ENCODE peak calls at places on chromosomes 12 and 14, in four cellular contexts. F is effector memory CD4-positive, alpha-beta T cell; T is NCI-H524; X is activated T-helper 1 cell treated with anti-CD3 and anti-CD28 coated beads, Interleukin-2, amount 50 U/mL, for 16 hours. P is an unnamed sample.

GRCh38 chr12:107564946-107565345 is 120.7 kb upstream of the PWP1 start:
- DNase-seq in F (no peak), T (no peak), X (no peak), P (no peak)

GRCh38 chr12:75599061-75599460 is 87.7 kb upstream of the KRR1 start:
- DNase-seq in F (no peak), T (peak; percentile 32), X (no peak), P (no peak)

GRCh38 chr12:41521872-41522379 is 333.8 kb downstream of the PDZRN4 start:
- DNase-seq in F (no peak), T (peak; percentile 54), X (no peak), P (no peak)

GRCh38 chr12:89461649-89462612 is 62.7 kb downstream of the GALNT4 start:
- DNase-seq in F (no peak), T (no peak), X (no peak), P (no peak)

GRCh38 chr14:28746247-28746646 is 20.3 kb upstream of the FOXG1 start:
- DNase-seq in F (no peak), T (no peak), X (no peak), P (no peak)

GRCh38 chr12:4221157-4221556 is 52.4 kb upstream of the CCND2 start:
- DNase-seq in F (no peak), T (no peak), X (no peak), P (no peak)

GRCh38 chr12:79413796-79414195 is 277.0 kb downstream of the PAWR start:
- DNase-seq in F (no peak), T (no peak), X (no peak), P (no peak)

GRCh38 chr12:118536306-118536900 is 160.0 kb downstream of the SUDS3 start:
- DNase-seq in F (no peak), T (no peak), X (no peak), P (no peak)

GRCh38 chr14:104512771-104513640 is 66.6 kb upstream of the C14orf180 start:
- DNase-seq in F (no peak), T (no peak), X (no peak), P (no peak)

GRCh38 chr12:89947437-89948265 is 239.0 kb upstream of the ATP2B1 start:
- DNase-seq in F (no peak), T (no peak), X (no peak), P (no peak)

GRCh38 chr14:95903616-95904107 is 27.0 kb downstream of the TUNAR start:
- DNase-seq in F (no peak), T (peak; percentile 21), X (no peak), P (no peak)

GRCh38 chr12:53053223-53054111 is 3.6 kb downstream of the TNS2 start:
- DNase-seq in F (peak; percentile 42), T (no peak), X (peak; percentile 29), P (peak; percentile 43)

GRCh38 chr12:121404734-121405133 is 4.8 kb downstream of the RNF34 start:
- DNase-seq in F (no peak), T (peak; percentile 4), X (no peak), P (no peak)

GRCh38 chr14:61183486-61183885 is 97.7 kb downstream of the TMEM30B start:
- DNase-seq in F (no peak), T (no peak), X (no peak), P (no peak)

GRCh38 chr12:52871291-52871961 is 22.6 kb upstream of the KRT78 start:
- DNase-seq in F (no peak), T (no peak), X (no peak), P (no peak)

GRCh38 chr14:75003250-75004027 is 718 bp downstream of the EIF2B2 start:
- DNase-seq in F (no peak), T (no peak), X (no peak), P (no peak)

GRCh38 chr12:6533653-6534157 is 612 bp upstream of the GAPDH start:
- DNase-seq in F (no peak), T (peak; percentile 93), X (peak; percentile 11), P (no peak)

GRCh38 chr12:100827901-100828520 is 33.4 kb downstream of the ANO4 start:
- DNase-seq in F (no peak), T (peak; percentile 22), X (no peak), P (no peak)

GRCh38 chr12:122064780-122065588 is 13.6 kb upstream of the MLXIP start:
- DNase-seq in F (no peak), T (peak; percentile 79), X (no peak), P (no peak)

GRCh38 chr12:113770389-113770865 is 195.7 kb downstream of the RBM19 start:
- DNase-seq in F (no peak), T (no peak), X (no peak), P (no peak)

GRCh38 chr12:85823436-85824179 is 12.6 kb downstream of the RASSF9 start:
- DNase-seq in F (no peak), T (no peak), X (no peak), P (no peak)

GRCh38 chr14:21104448-21105060 is 3.7 kb downstream of the TMEM253 start:
- DNase-seq in F (peak; percentile 44), T (peak; percentile 86), X (peak; percentile 45), P (peak; percentile 44)

GRCh38 chr12:18262514-18262913 is 1.2 kb downstream of the PIK3C2G start:
- DNase-seq in F (no peak), T (no peak), X (no peak), P (no peak)

GRCh38 chr12:47844264-47845020 is 24.7 kb upstream of the HDAC7 start:
- DNase-seq in F (no peak), T (no peak), X (no peak), P (no peak)